ENCODE peak calls at places on chromosomes 11 and 22, in four cellular contexts. F, G, O and E are unnamed samples.

GRCh38 chr11:103633037-103633788 is 403.2 kb upstream of the DDI1 start:
- DNase-seq in G (no peak), O (no peak), F (no peak), E (no peak)

GRCh38 chr11:31817054-31817620 is 6.0 kb upstream of the PAX6 start:
- DNase-seq in F (no peak), O (no peak), G (no peak), E (no peak)

GRCh38 chr22:27930246-27931060 is 11.4 kb upstream of the PITPNB start:
- DNase-seq in G (no peak), F (no peak), O (peak; percentile 96), E (peak; percentile 68)

GRCh38 chr11:110896358-110896757 is 184.1 kb upstream of the ARHGAP20 start:
- DNase-seq in O (no peak), G (peak; percentile 59), F (no peak), E (peak; percentile 40)

GRCh38 chr22:19579880-19580279 is 55.7 kb upstream of the CLDN5 start:
- DNase-seq in F (no peak), G (peak; percentile 26), O (no peak), E (no peak)

GRCh38 chr22:40070701-40071100 is 75.9 kb downstream of the FAM83F start:
- DNase-seq in G (no peak), F (no peak), O (peak; percentile 5), E (no peak)

GRCh38 chr11:1777737-1778136 is 14.0 kb upstream of the CTSD start:
- DNase-seq in O (no peak), F (no peak), G (peak; percentile 11), E (no peak)

GRCh38 chr22:23529166-23530103 is 50.7 kb downstream of the IGLL1 start:
- DNase-seq in G (no peak), O (no peak), F (no peak), E (no peak)

GRCh38 chr11:27429740-27430451 is 42.7 kb downstream of the LGR4 start:
- DNase-seq in O (peak; percentile 75), G (no peak), F (no peak), E (peak; percentile 21)

GRCh38 chr22:49825944-49826602 is 1.6 kb downstream of the BRD1 start:
- DNase-seq in F (no peak), G (peak; percentile 41), O (peak; percentile 46), E (peak; percentile 29)

GRCh38 chr22:37021710-37022482 is 2.4 kb downstream of the MPST start:
- DNase-seq in G (no peak), O (peak; percentile 39), F (no peak), E (peak; percentile 50)

GRCh38 chr11:117384045-117384444 is 56.4 kb downstream of the CEP164 start:
- DNase-seq in F (no peak), G (peak; percentile 34), O (peak; percentile 96), E (peak; percentile 49)

GRCh38 chr11:2098691-2099522 is 40.3 kb downstream of the IGF2 start:
- DNase-seq in G (no peak), F (no peak), O (peak; percentile 55), E (no peak)

GRCh38 chr11:11992257-11992690 is 16.2 kb downstream of the DKK3 start:
- DNase-seq in F (no peak), G (no peak), O (peak; percentile 71), E (peak; percentile 38)

GRCh38 chr11:117723625-117724024 is 73.4 kb downstream of the DSCAML1 start:
- DNase-seq in G (no peak), O (no peak), F (no peak), E (peak; percentile 11)

GRCh38 chr22:41094036-41094435 is 1.6 kb downstream of the EP300 start:
- DNase-seq in O (peak; percentile 32), F (no peak), G (no peak), E (peak; percentile 42)

GRCh38 chr11:65501530-65502273 is 2.9 kb downstream of the MALAT1 start:
- DNase-seq in G (peak; percentile 16), F (no peak), O (no peak), E (peak; percentile 41)

GRCh38 chr11:134411887-134412507 is at the start of gene B3GAT1:
- DNase-seq in G (no peak), F (no peak), O (no peak), E (no peak)

GRCh38 chr22:18024276-18024939 is at the start of gene MICAL3:
- DNase-seq in G (peak; percentile 62), F (no peak), O (peak; percentile 47), E (peak; percentile 66)
- TF ChIP-seq CTCF in G (peak; percentile 5), F (peak; percentile 78), O (peak; percentile 75), E (peak; percentile 53)

DNA sequence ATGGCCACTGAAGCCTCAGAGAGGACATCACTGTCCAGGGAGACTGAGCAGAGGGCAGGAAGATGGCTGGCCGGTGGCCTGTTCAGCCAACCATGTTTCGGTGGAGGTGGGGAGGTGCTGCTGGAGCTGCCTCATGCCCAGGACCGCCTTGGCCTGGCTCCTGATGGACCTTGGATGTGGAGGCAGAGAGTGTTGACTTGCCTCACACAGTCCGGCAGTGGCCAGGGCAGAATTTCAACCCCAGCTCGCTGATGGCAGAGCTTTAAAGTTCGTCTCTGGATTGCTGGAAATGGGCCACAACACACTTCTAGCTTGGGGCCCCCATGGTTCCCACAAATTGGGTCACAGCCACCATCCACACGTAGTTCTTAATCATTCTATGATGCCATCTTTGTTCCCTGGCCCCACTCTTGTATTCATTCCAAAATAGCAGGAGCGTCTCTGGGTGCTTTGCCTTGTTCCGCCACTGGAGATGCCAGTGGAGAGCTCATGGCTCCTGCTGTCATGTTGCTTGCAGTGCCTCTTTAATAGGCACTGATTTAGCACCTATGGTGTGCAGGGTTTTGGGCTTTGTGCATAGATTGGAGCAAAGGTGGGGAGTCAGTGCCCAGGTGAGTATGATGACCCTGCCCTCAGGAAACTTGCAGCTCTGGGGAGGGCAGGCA is 5.6 kb downstream of the MAPK8IP1 start:
- DNase-seq in G (no peak), O (no peak), F (no peak), E (no peak)
- TF ChIP-seq CTCF in G (no peak), O (no peak), F (no peak), E (no peak)

DNA sequence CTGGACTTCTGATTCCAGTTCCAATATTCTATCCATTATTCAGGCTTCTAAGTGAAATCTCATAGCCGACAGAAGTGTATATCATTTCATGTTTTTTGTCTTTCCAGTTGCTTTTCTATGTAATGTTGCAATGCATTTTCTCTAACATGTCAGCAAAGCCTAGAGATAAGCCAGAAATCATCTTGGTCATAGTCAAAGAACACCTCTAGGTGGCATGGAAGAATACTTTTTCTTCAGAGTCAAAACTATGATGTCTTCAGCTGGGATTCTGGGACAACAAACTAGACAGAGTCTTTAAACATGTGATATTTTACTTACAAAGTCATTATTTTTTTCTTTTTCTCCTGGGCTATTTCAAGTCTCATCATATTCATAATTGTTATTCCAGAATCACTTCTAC is 4.4 kb downstream of the GAS2 start:
- DNase-seq in F (no peak), O (peak; percentile 55), G (no peak), E (peak; percentile 25)
- TF ChIP-seq CTCF in F (no peak), O (peak; percentile 33), G (no peak), E (peak; percentile 23)

GRCh38 chr11:63508009-63508408 is 2.1 kb downstream of the LGALS12 start:
- DNase-seq in O (no peak), F (no peak), G (peak; percentile 65), E (peak; percentile 35)
- TF ChIP-seq CTCF in O (peak; percentile 24), F (peak; percentile 48), G (no peak), E (no peak)

GRCh38 chr11:43810929-43811596 is 69.6 kb upstream of the ALKBH3 start:
- DNase-seq in O (no peak), G (no peak), F (no peak), E (no peak)
- TF ChIP-seq CTCF in O (peak; percentile 2), G (peak; percentile 31), F (no peak), E (no peak)

DNA sequence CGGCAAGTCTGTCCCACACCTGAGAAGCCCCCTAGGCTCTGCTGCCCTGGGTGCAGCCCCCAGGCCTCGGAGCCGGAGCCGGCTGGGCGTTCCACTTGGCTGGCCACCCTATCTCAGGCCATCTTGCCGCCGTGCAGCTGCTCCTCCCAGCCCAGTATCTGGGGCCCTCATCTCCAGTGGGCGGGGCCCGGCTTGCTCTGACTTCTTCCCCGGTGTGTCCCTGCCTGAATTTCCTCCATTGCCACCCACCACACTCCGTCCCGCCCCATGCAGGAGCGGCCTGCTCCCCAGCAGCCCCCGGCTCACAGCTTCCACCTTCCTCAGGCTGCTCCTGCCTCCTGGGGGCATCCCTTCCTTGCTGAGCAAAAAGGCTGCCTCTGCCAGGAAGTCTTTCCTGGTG is 46.6 kb downstream of the WNT7B start:
- DNase-seq in F (no peak), O (no peak), G (no peak), E (no peak)
- TF ChIP-seq CTCF in F (no peak), O (no peak), G (no peak), E (no peak)

DNA sequence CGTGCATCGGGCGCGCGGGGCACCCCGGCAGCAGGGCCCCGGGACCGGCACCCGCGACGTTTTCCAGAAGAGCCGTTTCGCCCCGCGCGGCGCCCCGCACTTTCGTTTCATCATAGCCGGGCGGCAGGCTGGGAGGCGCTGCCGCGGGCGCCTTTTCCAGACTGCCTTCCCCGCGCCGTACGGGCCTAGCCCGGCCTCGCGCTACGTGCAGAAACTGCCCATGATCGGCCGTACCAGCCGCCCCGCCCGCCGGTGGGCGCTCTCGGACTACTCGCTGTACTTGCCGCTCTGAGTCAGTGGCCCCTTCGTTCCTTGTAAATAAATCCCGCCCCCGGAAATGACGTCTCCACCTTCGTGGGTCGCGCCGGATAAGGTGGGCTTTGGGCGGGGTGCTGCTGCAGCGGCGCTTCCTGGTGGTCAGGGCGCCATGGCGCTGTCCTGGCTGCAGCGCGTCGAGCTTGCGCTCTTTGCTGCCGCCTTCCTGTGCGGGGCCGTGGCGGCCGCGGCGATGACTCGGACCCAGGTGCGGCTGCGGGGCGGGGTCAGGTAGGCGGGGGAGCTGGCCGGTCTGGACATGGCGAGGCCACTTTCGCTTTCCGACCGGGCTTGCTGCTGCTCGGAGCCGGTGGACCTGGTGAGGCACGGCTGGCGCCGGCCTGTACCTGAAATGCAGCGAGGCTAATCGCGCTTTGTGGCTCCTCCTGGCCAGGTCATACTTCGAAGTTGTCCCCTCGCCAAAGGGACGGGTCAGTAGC is at the start of gene TMEM179B:
- DNase-seq in F (peak; percentile 98), O (peak; percentile 96), G (peak; percentile 99), E (peak; percentile 98)
- TF ChIP-seq CTCF in F (peak; percentile 55), O (peak; percentile 87), G (no peak), E (peak; percentile 40)

GRCh38 chr11:16252373-16252772 is 104.0 kb downstream of the SOX6 start:
- DNase-seq in G (no peak), O (peak; percentile 5), F (no peak), E (peak; percentile 16)
- TF ChIP-seq CTCF in G (peak; percentile 7), O (peak; percentile 19), F (no peak), E (peak; percentile 26)

GRCh38 chr11:36069576-36070214 is 125.8 kb downstream of the LDLRAD3 start:
- DNase-seq in G (peak; percentile 13), F (no peak), O (peak; percentile 30), E (no peak)
- TF ChIP-seq CTCF in G (no peak), F (no peak), O (peak; percentile 32), E (no peak)

DNA sequence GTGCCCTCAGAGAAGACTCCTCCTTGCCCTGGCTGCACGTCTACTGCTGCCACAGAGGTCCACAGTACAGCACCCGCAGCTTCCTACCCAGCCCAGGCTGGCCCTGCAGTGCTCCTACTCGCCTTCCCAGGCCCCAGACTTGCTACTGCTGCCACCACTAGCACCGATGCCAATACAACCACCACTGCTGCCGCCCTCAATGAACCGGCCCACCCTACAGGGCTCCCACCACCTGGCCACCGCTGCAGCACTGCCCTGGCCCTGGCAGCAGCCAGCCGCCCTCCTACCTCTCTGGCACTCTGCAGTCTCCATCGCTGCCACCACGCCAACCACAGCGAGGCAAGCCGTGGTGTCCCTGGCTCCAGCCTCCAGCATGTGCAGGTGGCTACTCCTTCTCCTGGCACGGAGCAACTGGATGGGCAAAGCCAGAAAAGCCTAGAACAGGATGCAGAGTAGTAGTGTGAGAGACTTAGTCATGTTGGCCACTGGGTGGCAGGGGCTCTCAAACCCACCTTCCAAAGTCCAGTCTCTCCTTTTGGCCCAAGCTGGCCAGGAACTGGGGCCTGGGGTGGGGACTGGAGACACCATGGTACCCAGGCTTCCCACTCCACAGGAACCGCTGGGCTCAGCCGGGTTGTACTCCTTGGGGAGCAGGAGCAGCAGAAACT is 39.4 kb downstream of the C22orf42 start:
- DNase-seq in F (no peak), G (no peak), O (no peak), E (no peak)
- TF ChIP-seq CTCF in F (no peak), G (no peak), O (no peak), E (no peak)